ENCODE peak calls at places on chromosomes 7 and 10, in eight cellular contexts. B is H7; P is NCI-H748 treated with DMSO at 0.1 percent for 48 hours; C is AG09319; T is NCI-H69; E is dorsolateral prefrontal cortex; Q is adrenal gland; N is stimulated activated CD4-positive, alpha-beta T cell treated with anti-CD3 and anti-CD28 coated beads, TNF-alpha, amount 100 ng/mL, for 48 hours. Y is an unnamed sample.

GRCh38 chr7:2049782-2050510 is 182.8 kb downstream of the MAD1L1 start:
- DNase-seq in B (no peak), P (no peak), C (no peak), T (no peak), E (no peak), Q (no peak), N (no peak), Y (no peak)

GRCh38 chr7:39321909-39322498 is 244.2 kb upstream of the YAE1 start:
- DNase-seq in B (no peak), P (no peak), C (no peak), T (no peak), E (no peak), Q (no peak), N (no peak), Y (no peak)

GRCh38 chr7:140678816-140679130 is 6.0 kb downstream of the ADCK2 start:
- DNase-seq in B (peak), P (no peak), C (no peak), T (no peak), E (no peak), Q (peak), N (no peak), Y (no peak)

GRCh38 chr7:104206841-104207240 is 972 bp downstream of the ORC5 start:
- DNase-seq in B (no peak), P (peak), C (no peak), T (peak), E (no peak), Q (no peak), N (no peak), Y (no peak)

GRCh38 chr10:7322623-7323022 is 88.2 kb downstream of the SFMBT2 start:
- DNase-seq in B (no peak), P (no peak), C (no peak), T (no peak), E (no peak), Q (no peak), N (no peak), Y (no peak)

GRCh38 chr10:77812741-77813140 is 113.8 kb downstream of the DLG5 start:
- DNase-seq in B (no peak), P (no peak), C (no peak), T (no peak), E (no peak), Q (no peak), N (no peak), Y (no peak)

GRCh38 chr7:30596721-30597120 is 2.0 kb downstream of the GARS1 start:
- DNase-seq in B (no peak), P (no peak), C (no peak), T (no peak), E (no peak), Q (no peak), N (no peak), Y (no peak)

GRCh38 chr10:126914561-126914960 is 9.3 kb downstream of the DOCK1 start:
- DNase-seq in B (no peak), P (no peak), C (no peak), T (no peak), E (no peak), Q (no peak), N (no peak), Y (no peak)

GRCh38 chr10:182441-183201 is 47.4 kb downstream of the ZMYND11 start:
- DNase-seq in B (no peak), P (no peak), C (no peak), T (no peak), E (no peak), Q (no peak), N (no peak), Y (no peak)

GRCh38 chr7:2508327-2509231 is 11.0 kb upstream of the LFNG start:
- DNase-seq in B (no peak), P (no peak), C (peak), T (peak), E (no peak), Q (no peak), N (peak), Y (no peak)

GRCh38 chr10:13587367-13587766 is 602 bp downstream of the PRPF18 start:
- DNase-seq in B (peak), P (no peak), C (no peak), T (peak), E (peak), Q (no peak), N (no peak), Y (no peak)

GRCh38 chr7:41915861-41916260 is 213.0 kb upstream of the INHBA start:
- DNase-seq in B (no peak), P (no peak), C (no peak), T (no peak), E (no peak), Q (no peak), N (no peak), Y (no peak)

GRCh38 chr7:36942558-36943354 is 218.5 kb upstream of the AOAH start:
- DNase-seq in B (no peak), P (no peak), C (no peak), T (no peak), E (no peak), Q (no peak), N (no peak), Y (no peak)

GRCh38 chr10:100124097-100124496 is 42.4 kb upstream of the CPN1 start:
- DNase-seq in B (no peak), P (no peak), C (no peak), T (no peak), E (no peak), Q (no peak), N (no peak), Y (no peak)

GRCh38 chr10:93369588-93370164 is 112.5 kb downstream of the MYOF start:
- DNase-seq in B (no peak), P (no peak), C (no peak), T (no peak), E (no peak), Q (no peak), N (no peak), Y (no peak)

GRCh38 chr10:127556911-127557310 is 7.8 kb downstream of the NPS start:
- DNase-seq in B (peak), P (no peak), C (no peak), T (no peak), E (no peak), Q (no peak), N (no peak), Y (no peak)

GRCh38 chr7:107559864-107560263 is 3.9 kb downstream of the COG5 start:
- DNase-seq in B (no peak), P (no peak), C (no peak), T (no peak), E (no peak), Q (no peak), N (no peak), Y (no peak)

GRCh38 chr10:11468126-11468742 is 143.2 kb downstream of the USP6NL start:
- DNase-seq in B (no peak), P (no peak), C (no peak), T (no peak), E (no peak), Q (no peak), N (no peak), Y (no peak)

GRCh38 chr10:13633689-13634088 is 46.9 kb downstream of the PRPF18 start:
- DNase-seq in B (no peak), P (no peak), C (peak), T (peak), E (no peak), Q (no peak), N (no peak), Y (no peak)

GRCh38 chr10:12876266-12876665 is 125.2 kb downstream of the CCDC3 start:
- DNase-seq in B (no peak), P (no peak), C (no peak), T (no peak), E (peak), Q (no peak), N (no peak), Y (no peak)

GRCh38 chr7:95246935-95247370 is 77.4 kb downstream of the PON1 start:
- DNase-seq in B (peak), P (peak), C (peak), T (peak), E (peak), Q (peak), N (peak), Y (peak)

GRCh38 chr7:74542558-74543117 is 88.9 kb downstream of the GTF2IRD1 start:
- DNase-seq in B (no peak), P (peak), C (no peak), T (peak), E (peak), Q (no peak), N (no peak), Y (no peak)

GRCh38 chr10:52314007-52314821 is at the start of gene DKK1:
- DNase-seq in B (peak), P (peak), C (peak), T (peak), E (no peak), Q (peak), N (no peak), Y (peak)

GRCh38 chr10:62681211-62681940 is 123.1 kb upstream of the ADO start:
- DNase-seq in B (peak), P (no peak), C (no peak), T (no peak), E (no peak), Q (no peak), N (peak), Y (no peak)

GRCh38 chr7:126774077-126774476 is 478.7 kb downstream of the GRM8 start:
- DNase-seq in B (no peak), P (no peak), C (no peak), T (peak), E (no peak), Q (no peak), N (no peak), Y (no peak)

GRCh38 chr7:135673360-135673706 is 11.0 kb downstream of the STMP1 start:
- DNase-seq in B (no peak), P (no peak), C (no peak), T (no peak), E (no peak), Q (no peak), N (no peak), Y (no peak)

GRCh38 chr7:36289833-36290661 is 99.6 kb upstream of the ANLN start:
- DNase-seq in B (no peak), P (no peak), C (no peak), T (peak), E (no peak), Q (no peak), N (no peak), Y (no peak)